ENCODE peak calls at places on chromosome 7, in six cellular contexts. G is neural crest cell, W is iPS-NIHi11, C is DMS79 treated with DMSO at 0.1 percent for 48 hours, J is HS-5, T is iPS DF 19.7. X is an unnamed sample.

GRCh38 chr7:73894851-73895441 is 34.0 kb downstream of the TMEM270 start:
- DNase-seq in G (no peak), W (no peak), C (no peak), J (peak; percentile 97), T (no peak), X (peak; percentile 43)

GRCh38 chr7:106563466-106564150 is 97.3 kb downstream of the CCDC71L start:
- DNase-seq in G (no peak), W (no peak), C (peak; percentile 41), J (no peak), T (no peak), X (no peak)

GRCh38 chr7:151434549-151434948 is 5.4 kb downstream of the CRYGN start:
- DNase-seq in G (no peak), W (no peak), C (no peak), J (no peak), T (no peak), X (no peak)

GRCh38 chr7:151083071-151083823 is at the start of gene TMUB1:
- DNase-seq in G (peak; percentile 69), W (peak; percentile 52), C (peak; percentile 12), J (no peak), T (no peak), X (peak; percentile 44)

GRCh38 chr7:40944981-40945585 is 757.8 kb downstream of the INHBA start:
- DNase-seq in G (no peak), W (no peak), C (no peak), J (no peak), T (no peak), X (no peak)

GRCh38 chr7:130392456-130392860 is 12.2 kb downstream of the CPA1 start:
- DNase-seq in G (no peak), W (no peak), C (peak; percentile 79), J (no peak), T (no peak), X (no peak)

GRCh38 chr7:30697716-30698460 is 15.6 kb upstream of the CRHR2 start:
- DNase-seq in G (no peak), W (no peak), C (no peak), J (no peak), T (no peak), X (peak; percentile 49)

GRCh38 chr7:148148456-148148855 is 442.1 kb upstream of the C7orf33 start:
- DNase-seq in G (no peak), W (no peak), C (no peak), J (no peak), T (no peak), X (no peak)

GRCh38 chr7:45359250-45359649 is 201.7 kb downstream of the RAMP3 start:
- DNase-seq in G (no peak), W (no peak), C (no peak), J (no peak), T (no peak), X (no peak)

GRCh38 chr7:25716421-25716820 is 435.6 kb upstream of the NFE2L3 start:
- DNase-seq in G (no peak), W (no peak), C (no peak), J (peak; percentile 65), T (no peak), X (no peak)